ENCODE peak calls at places on chromosomes 5 and 9, in four cellular contexts. Q is neural progenitor cell, D is brain microvascular endothelial cell, W is IMR-90. T is an unnamed sample.

GRCh38 chr9:106700676-106701075 is 162.3 kb upstream of the ZNF462 start:
- DNase-seq in Q (no peak), D (peak), W (peak), T (no peak)

GRCh38 chr5:139565411-139566305 is 4.5 kb downstream of the UBE2D2 start:
- DNase-seq in Q (no peak), D (no peak), W (peak), T (no peak)

GRCh38 chr9:22416692-22417060 is 29.9 kb upstream of the DMRTA1 start:
- DNase-seq in Q (peak), D (peak), W (no peak), T (no peak)

GRCh38 chr5:65394078-65394477 is 87.6 kb downstream of the ADAMTS6 start:
- DNase-seq in Q (peak), D (peak), W (peak), T (no peak)

GRCh38 chr9:113598883-113599282 is 135.4 kb downstream of the RGS3 start:
- DNase-seq in Q (no peak), D (no peak), W (no peak), T (no peak)

GRCh38 chr5:141669519-141669918 is 12.5 kb downstream of the ARAP3 start:
- DNase-seq in Q (no peak), D (no peak), W (no peak), T (no peak)

GRCh38 chr9:138080979-138081378 is 203.4 kb downstream of the CACNA1B start:
- DNase-seq in Q (no peak), D (no peak), W (no peak), T (no peak)

GRCh38 chr5:19626218-19626617 is 361.8 kb downstream of the CDH18 start:
- DNase-seq in Q (no peak), D (no peak), W (no peak), T (no peak)

GRCh38 chr9:126386088-126386487 is 59.5 kb downstream of the MVB12B start:
- DNase-seq in Q (peak), D (no peak), W (no peak), T (no peak)

GRCh38 chr5:129172561-129172960 is 78.0 kb downstream of the ISOC1 start:
- DNase-seq in Q (peak), D (no peak), W (no peak), T (no peak)

GRCh38 chr5:113047234-113047633 is 70.6 kb downstream of the DCP2 start:
- DNase-seq in Q (no peak), D (no peak), W (no peak), T (no peak)

DNA sequence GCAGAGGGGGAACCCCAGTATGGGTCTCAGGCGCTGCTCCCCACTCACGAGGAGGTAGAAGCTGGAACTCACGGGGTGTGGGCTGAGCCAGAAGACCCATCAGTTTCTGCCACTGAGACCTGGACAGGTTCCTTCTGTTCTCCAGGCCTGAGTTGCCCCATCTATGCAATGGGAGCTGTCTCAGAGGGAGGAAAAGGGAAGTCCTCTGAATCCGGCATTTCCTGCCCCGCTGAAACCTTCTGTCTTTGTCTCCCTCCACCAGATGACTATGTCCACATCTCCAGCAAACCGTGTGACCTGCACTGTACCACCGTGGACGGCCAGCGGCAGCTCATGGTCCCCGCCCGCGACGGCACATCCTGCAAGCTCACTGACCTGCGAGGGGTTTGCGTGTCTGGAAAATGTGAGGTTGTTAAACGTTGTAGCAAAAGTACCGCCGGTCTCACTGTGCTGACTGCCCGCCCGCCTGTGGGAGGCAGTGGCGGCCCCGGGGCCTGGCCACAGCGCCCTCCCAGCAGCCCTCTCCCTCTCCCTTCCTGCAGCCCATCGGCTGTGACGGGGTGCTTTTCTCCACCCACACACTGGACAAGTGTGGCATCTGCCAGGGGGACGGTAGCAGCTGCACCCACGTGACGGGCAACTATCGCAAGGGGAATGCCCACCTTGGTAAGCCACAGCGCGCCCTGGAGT is 6.0 kb downstream of the ADAMTSL2 start:
- DNase-seq in Q (no peak), D (no peak), W (no peak), T (no peak)
- H3K27ac ChIP-seq in Q (no peak), D (no peak), W (no peak), T (no peak)

DNA sequence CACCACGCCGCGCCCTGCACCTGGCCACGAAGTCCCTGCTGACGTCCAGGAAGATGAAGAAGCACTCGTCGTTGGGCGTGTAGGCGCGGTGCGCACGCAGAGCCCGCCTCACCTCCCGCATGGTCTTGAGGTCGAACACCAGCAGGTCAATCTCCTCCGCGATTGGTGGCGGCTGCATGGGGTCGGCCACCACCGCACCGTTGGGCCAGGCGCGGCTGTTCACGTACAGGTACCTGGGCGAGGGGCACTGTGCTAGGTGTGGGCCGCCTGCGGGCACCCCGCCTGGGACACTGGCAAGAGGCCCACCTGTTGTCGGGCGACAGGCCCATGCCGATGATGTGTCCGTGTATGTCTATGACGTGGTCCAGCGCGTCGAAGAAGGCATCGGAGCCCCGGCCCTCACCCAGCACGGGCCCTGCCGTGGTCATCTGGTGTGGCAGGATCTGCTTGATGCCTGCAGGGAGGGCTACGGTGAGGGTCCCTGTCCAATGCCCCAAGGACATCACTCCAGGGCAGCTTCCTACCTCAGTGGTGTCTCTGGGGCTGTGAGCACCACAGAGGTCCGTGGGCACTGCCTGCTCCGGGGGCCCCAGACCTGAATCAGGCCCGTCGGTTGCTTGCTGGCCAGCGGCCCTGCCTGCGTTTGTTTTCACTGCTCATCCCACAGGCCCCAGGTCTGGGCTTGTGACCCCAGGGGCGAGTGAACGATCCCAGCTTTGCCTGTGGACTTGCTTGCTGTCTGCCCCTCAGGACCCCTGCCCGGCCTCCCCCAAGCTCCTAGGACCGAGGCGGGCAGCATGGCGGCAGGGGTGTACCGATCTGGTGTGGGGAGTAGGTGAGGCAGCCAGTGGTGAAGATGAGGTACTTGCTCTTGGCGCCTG is 3.1 kb downstream of the FBXW5 start:
- DNase-seq in Q (no peak), D (no peak), W (no peak), T (no peak)
- H3K27ac ChIP-seq in Q (no peak), D (no peak), W (no peak), T (no peak)

DNA sequence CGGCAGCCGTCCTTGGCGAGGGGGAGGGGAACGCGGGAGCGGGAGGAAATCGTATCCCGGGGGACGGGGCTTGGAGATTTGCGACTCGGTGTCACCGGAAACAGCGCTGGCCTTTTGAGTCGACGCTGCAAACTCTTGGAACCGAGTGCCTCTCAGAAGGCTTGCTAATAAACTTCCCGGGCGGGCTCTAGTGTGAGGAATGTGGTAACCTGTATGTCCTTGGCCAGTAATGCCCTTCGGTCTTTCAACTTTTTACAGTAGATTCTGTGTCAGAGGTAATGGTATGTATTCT is 82.7 kb downstream of the PTPDC1 start:
- DNase-seq in Q (peak), D (no peak), W (no peak), T (no peak)
- H3K27ac ChIP-seq in Q (peak), D (peak), W (peak), T (peak)

DNA sequence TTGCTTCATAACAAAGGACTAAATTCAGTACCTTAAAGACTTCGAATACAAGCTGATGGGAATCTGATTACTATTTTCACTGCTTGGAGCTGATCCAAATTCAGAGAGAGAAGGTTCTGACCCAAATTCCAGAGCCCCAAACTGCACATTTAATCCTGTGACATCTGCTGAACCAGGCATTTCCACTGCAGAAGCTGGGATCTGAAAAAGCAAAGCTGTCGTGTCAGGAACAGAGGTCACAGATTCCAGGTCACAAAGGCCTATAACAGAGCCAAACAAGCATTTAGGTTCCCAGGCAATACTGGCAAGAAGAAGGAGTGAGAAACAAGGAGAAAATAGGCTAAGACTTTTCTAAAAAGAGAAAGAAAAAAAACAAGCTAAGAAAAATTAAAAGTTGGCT is 105.3 kb downstream of the UBAP2 start:
- DNase-seq in Q (no peak), D (no peak), W (no peak), T (no peak)
- H3K27ac ChIP-seq in Q (no peak), D (peak), W (peak), T (no peak)

GRCh38 chr5:68010740-68011139 is 204.8 kb upstream of the PIK3R1 start:
- DNase-seq in Q (no peak), D (no peak), W (no peak), T (no peak)

GRCh38 chr5:68011259-68011760 is 204.2 kb upstream of the PIK3R1 start:
- DNase-seq in Q (no peak), D (no peak), W (no peak), T (no peak)

GRCh38 chr5:68012831-68013230 is 202.7 kb upstream of the PIK3R1 start:
- DNase-seq in Q (no peak), D (no peak), W (no peak), T (no peak)

GRCh38 chr5:68012429-68012828 is 203.1 kb upstream of the PIK3R1 start:
- DNase-seq in Q (no peak), D (no peak), W (peak), T (no peak)

GRCh38 chr5:68011801-68012200 is 203.8 kb upstream of the PIK3R1 start:
- DNase-seq in Q (no peak), D (peak), W (no peak), T (no peak)
- H3K27ac ChIP-seq in Q (no peak), D (peak), W (no peak), T (no peak)

DNA sequence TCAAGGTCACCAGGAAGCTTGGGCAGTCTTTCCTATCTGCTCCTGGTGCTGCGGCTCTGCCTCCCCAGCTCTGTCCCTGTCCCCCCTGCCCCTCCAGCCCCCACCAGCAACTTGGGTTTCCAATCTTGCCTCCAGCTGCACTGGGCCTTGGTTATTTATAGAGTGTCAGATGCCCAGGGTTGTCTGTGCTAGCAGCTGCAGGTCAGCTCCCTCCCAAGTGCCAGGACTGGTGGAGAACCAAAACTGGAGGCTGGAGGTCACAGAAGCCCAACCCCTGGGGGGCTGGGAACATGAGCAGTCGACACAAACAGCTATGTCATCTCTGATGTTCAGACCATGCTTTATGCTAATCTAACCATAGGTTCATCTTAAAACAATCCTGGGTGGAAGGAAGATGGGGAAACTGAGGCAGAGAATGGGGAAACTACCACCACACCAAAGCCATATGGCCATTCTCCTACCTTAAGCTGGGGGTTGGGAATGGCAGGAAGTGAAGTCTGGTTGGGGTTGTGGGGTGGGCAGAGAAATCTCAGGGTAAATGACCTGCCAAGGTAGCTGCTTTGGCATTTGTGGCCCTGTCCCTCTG is 1.7 kb downstream of the TPM2 start:
- DNase-seq in Q (no peak), D (no peak), W (no peak), T (no peak)
- H3K27ac ChIP-seq in Q (no peak), D (peak), W (peak), T (no peak)

T was measured in WERI-Rb-1.